ENCODE peak calls at places on chromosome 2, in eight cellular contexts. One of them, this sample, is unnamed.

GRCh38 chr2:10022886-10023662 is 20.3 kb upstream of the KLF11 start:
- DNase-seq in globus pallidus: no peak
- DNase-seq in naive thymus-derived CD8-positive, alpha-beta T cell: no peak
- DNase-seq in SW480: no peak
- DNase-seq in HCEC 1CT: no peak
- DNase-seq in astrocyte of the spinal cord: no peak
- DNase-seq in left ventricle myocardium inferior: no peak
- DNase-seq in fibroblast of lung: no peak
- DNase-seq in this sample: no peak

GRCh38 chr2:64538764-64539433 is 14.8 kb downstream of the AFTPH start:
- DNase-seq in naive thymus-derived CD8-positive, alpha-beta T cell: no peak
- DNase-seq in left ventricle myocardium inferior: no peak
- DNase-seq in globus pallidus: no peak
- DNase-seq in HCEC 1CT: peak
- DNase-seq in SW480: no peak
- DNase-seq in astrocyte of the spinal cord: no peak
- DNase-seq in fibroblast of lung: no peak
- DNase-seq in this sample: no peak

GRCh38 chr2:10338242-10339188 is 35.8 kb downstream of the HPCAL1 start:
- DNase-seq in left ventricle myocardium inferior: no peak
- DNase-seq in HCEC 1CT: no peak
- DNase-seq in astrocyte of the spinal cord: no peak
- DNase-seq in SW480: no peak
- DNase-seq in globus pallidus: no peak
- DNase-seq in fibroblast of lung: no peak
- DNase-seq in naive thymus-derived CD8-positive, alpha-beta T cell: no peak
- DNase-seq in this sample: no peak

GRCh38 chr2:25595393-25595792 is 78.0 kb downstream of the DTNB start:
- DNase-seq in naive thymus-derived CD8-positive, alpha-beta T cell: no peak
- DNase-seq in fibroblast of lung: no peak
- DNase-seq in SW480: no peak
- DNase-seq in astrocyte of the spinal cord: no peak
- DNase-seq in globus pallidus: peak
- DNase-seq in left ventricle myocardium inferior: no peak
- DNase-seq in HCEC 1CT: no peak
- DNase-seq in this sample: no peak

GRCh38 chr2:232525796-232526195 is at the start of gene CHRND:
- DNase-seq in naive thymus-derived CD8-positive, alpha-beta T cell: no peak
- DNase-seq in SW480: peak
- DNase-seq in fibroblast of lung: no peak
- DNase-seq in astrocyte of the spinal cord: no peak
- DNase-seq in globus pallidus: peak
- DNase-seq in left ventricle myocardium inferior: peak
- DNase-seq in HCEC 1CT: no peak
- DNase-seq in this sample: no peak

GRCh38 chr2:17877811-17878221 is 651 bp upstream of the KCNS3 start:
- DNase-seq in left ventricle myocardium inferior: no peak
- DNase-seq in fibroblast of lung: no peak
- DNase-seq in HCEC 1CT: no peak
- DNase-seq in astrocyte of the spinal cord: peak
- DNase-seq in globus pallidus: no peak
- DNase-seq in naive thymus-derived CD8-positive, alpha-beta T cell: no peak
- DNase-seq in SW480: no peak
- DNase-seq in this sample: no peak

GRCh38 chr2:86079981-86080911 is 25.4 kb downstream of the POLR1A start:
- DNase-seq in naive thymus-derived CD8-positive, alpha-beta T cell: peak
- DNase-seq in left ventricle myocardium inferior: peak
- DNase-seq in globus pallidus: peak
- DNase-seq in SW480: peak
- DNase-seq in astrocyte of the spinal cord: peak
- DNase-seq in HCEC 1CT: peak
- DNase-seq in fibroblast of lung: peak
- DNase-seq in this sample: peak

GRCh38 chr2:42794271-42795046 is 2.1 kb upstream of the HAAO start:
- DNase-seq in globus pallidus: no peak
- DNase-seq in astrocyte of the spinal cord: no peak
- DNase-seq in HCEC 1CT: no peak
- DNase-seq in SW480: peak
- DNase-seq in left ventricle myocardium inferior: no peak
- DNase-seq in fibroblast of lung: peak
- DNase-seq in naive thymus-derived CD8-positive, alpha-beta T cell: no peak
- DNase-seq in this sample: no peak

GRCh38 chr2:25381502-25381901 is 39.8 kb upstream of the DNMT3A start:
- DNase-seq in SW480: no peak
- DNase-seq in HCEC 1CT: no peak
- DNase-seq in fibroblast of lung: no peak
- DNase-seq in astrocyte of the spinal cord: no peak
- DNase-seq in left ventricle myocardium inferior: no peak
- DNase-seq in globus pallidus: no peak
- DNase-seq in naive thymus-derived CD8-positive, alpha-beta T cell: no peak
- DNase-seq in this sample: peak

GRCh38 chr2:179812501-179812900 is 48.9 kb downstream of the ZNF385B start:
- DNase-seq in naive thymus-derived CD8-positive, alpha-beta T cell: no peak
- DNase-seq in SW480: no peak
- DNase-seq in fibroblast of lung: peak
- DNase-seq in astrocyte of the spinal cord: no peak
- DNase-seq in left ventricle myocardium inferior: no peak
- DNase-seq in HCEC 1CT: peak
- DNase-seq in globus pallidus: no peak
- DNase-seq in this sample: no peak

GRCh38 chr2:122136071-122136470 is 380.6 kb downstream of the TSN start:
- DNase-seq in naive thymus-derived CD8-positive, alpha-beta T cell: peak
- DNase-seq in SW480: peak
- DNase-seq in fibroblast of lung: no peak
- DNase-seq in astrocyte of the spinal cord: no peak
- DNase-seq in globus pallidus: no peak
- DNase-seq in left ventricle myocardium inferior: no peak
- DNase-seq in HCEC 1CT: no peak
- DNase-seq in this sample: no peak

GRCh38 chr2:14634885-14635871 is 2.7 kb downstream of the LRATD1 start:
- DNase-seq in SW480: peak
- DNase-seq in HCEC 1CT: peak
- DNase-seq in globus pallidus: peak
- DNase-seq in fibroblast of lung: peak
- DNase-seq in astrocyte of the spinal cord: peak
- DNase-seq in left ventricle myocardium inferior: peak
- DNase-seq in naive thymus-derived CD8-positive, alpha-beta T cell: no peak
- DNase-seq in this sample: peak

GRCh38 chr2:112891333-112891950 is 19.5 kb upstream of the IL37 start:
- DNase-seq in left ventricle myocardium inferior: no peak
- DNase-seq in fibroblast of lung: no peak
- DNase-seq in astrocyte of the spinal cord: no peak
- DNase-seq in globus pallidus: no peak
- DNase-seq in SW480: peak
- DNase-seq in naive thymus-derived CD8-positive, alpha-beta T cell: no peak
- DNase-seq in HCEC 1CT: no peak
- DNase-seq in this sample: no peak

GRCh38 chr2:109243526-109244425 is 114.8 kb downstream of the SH3RF3 start:
- DNase-seq in globus pallidus: no peak
- DNase-seq in naive thymus-derived CD8-positive, alpha-beta T cell: no peak
- DNase-seq in SW480: no peak
- DNase-seq in fibroblast of lung: no peak
- DNase-seq in left ventricle myocardium inferior: no peak
- DNase-seq in astrocyte of the spinal cord: no peak
- DNase-seq in HCEC 1CT: no peak
- DNase-seq in this sample: no peak

GRCh38 chr2:67159929-67160328 is 237.2 kb upstream of the ETAA1 start:
- DNase-seq in SW480: no peak
- DNase-seq in HCEC 1CT: peak
- DNase-seq in fibroblast of lung: no peak
- DNase-seq in globus pallidus: no peak
- DNase-seq in astrocyte of the spinal cord: no peak
- DNase-seq in naive thymus-derived CD8-positive, alpha-beta T cell: no peak
- DNase-seq in left ventricle myocardium inferior: no peak
- DNase-seq in this sample: no peak

GRCh38 chr2:2719781-2720180 is 388.7 kb upstream of the MYT1L start:
- DNase-seq in SW480: no peak
- DNase-seq in astrocyte of the spinal cord: no peak
- DNase-seq in naive thymus-derived CD8-positive, alpha-beta T cell: no peak
- DNase-seq in globus pallidus: no peak
- DNase-seq in fibroblast of lung: no peak
- DNase-seq in HCEC 1CT: no peak
- DNase-seq in left ventricle myocardium inferior: no peak
- DNase-seq in this sample: no peak

GRCh38 chr2:224389317-224389716 is 12.6 kb downstream of the FAM124B start:
- DNase-seq in HCEC 1CT: no peak
- DNase-seq in left ventricle myocardium inferior: no peak
- DNase-seq in SW480: no peak
- DNase-seq in globus pallidus: no peak
- DNase-seq in astrocyte of the spinal cord: no peak
- DNase-seq in fibroblast of lung: no peak
- DNase-seq in naive thymus-derived CD8-positive, alpha-beta T cell: no peak
- DNase-seq in this sample: no peak

GRCh38 chr2:101038455-101039255 is 36.6 kb downstream of the RPL31 start:
- DNase-seq in astrocyte of the spinal cord: no peak
- DNase-seq in globus pallidus: no peak
- DNase-seq in SW480: peak
- DNase-seq in left ventricle myocardium inferior: no peak
- DNase-seq in HCEC 1CT: no peak
- DNase-seq in fibroblast of lung: peak
- DNase-seq in naive thymus-derived CD8-positive, alpha-beta T cell: no peak
- DNase-seq in this sample: no peak

GRCh38 chr2:229268626-229269025 is 2.5 kb downstream of the PID1 start:
- DNase-seq in naive thymus-derived CD8-positive, alpha-beta T cell: no peak
- DNase-seq in astrocyte of the spinal cord: no peak
- DNase-seq in HCEC 1CT: peak
- DNase-seq in left ventricle myocardium inferior: no peak
- DNase-seq in globus pallidus: no peak
- DNase-seq in SW480: no peak
- DNase-seq in fibroblast of lung: peak
- DNase-seq in this sample: no peak

GRCh38 chr2:96153991-96154431 is 8.8 kb upstream of the DUSP2 start:
- DNase-seq in HCEC 1CT: no peak
- DNase-seq in SW480: no peak
- DNase-seq in globus pallidus: no peak
- DNase-seq in astrocyte of the spinal cord: no peak
- DNase-seq in naive thymus-derived CD8-positive, alpha-beta T cell: no peak
- DNase-seq in left ventricle myocardium inferior: no peak
- DNase-seq in fibroblast of lung: no peak
- DNase-seq in this sample: peak

GRCh38 chr2:157592983-157593382 is 35.7 kb downstream of the ACVR1C start:
- DNase-seq in astrocyte of the spinal cord: peak
- DNase-seq in naive thymus-derived CD8-positive, alpha-beta T cell: no peak
- DNase-seq in left ventricle myocardium inferior: no peak
- DNase-seq in fibroblast of lung: peak
- DNase-seq in globus pallidus: peak
- DNase-seq in HCEC 1CT: peak
- DNase-seq in SW480: peak
- DNase-seq in this sample: no peak

GRCh38 chr2:208025814-208026184 is 472 bp upstream of the PLEKHM3 start:
- DNase-seq in left ventricle myocardium inferior: no peak
- DNase-seq in fibroblast of lung: no peak
- DNase-seq in astrocyte of the spinal cord: no peak
- DNase-seq in naive thymus-derived CD8-positive, alpha-beta T cell: peak
- DNase-seq in globus pallidus: no peak
- DNase-seq in HCEC 1CT: no peak
- DNase-seq in SW480: no peak
- DNase-seq in this sample: no peak

GRCh38 chr2:191677091-191677645 is 768 bp upstream of the NABP1 start:
- DNase-seq in HCEC 1CT: peak
- DNase-seq in fibroblast of lung: peak
- DNase-seq in astrocyte of the spinal cord: peak
- DNase-seq in naive thymus-derived CD8-positive, alpha-beta T cell: no peak
- DNase-seq in globus pallidus: no peak
- DNase-seq in SW480: peak
- DNase-seq in left ventricle myocardium inferior: no peak
- DNase-seq in this sample: no peak

GRCh38 chr2:17083902-17084301 is 418.3 kb upstream of the CYRIA start:
- DNase-seq in left ventricle myocardium inferior: no peak
- DNase-seq in globus pallidus: no peak
- DNase-seq in fibroblast of lung: peak
- DNase-seq in SW480: peak
- DNase-seq in astrocyte of the spinal cord: peak
- DNase-seq in HCEC 1CT: peak
- DNase-seq in naive thymus-derived CD8-positive, alpha-beta T cell: no peak
- DNase-seq in this sample: no peak

GRCh38 chr2:104052341-104052740 is 801.6 kb upstream of the POU3F3 start:
- DNase-seq in left ventricle myocardium inferior: no peak
- DNase-seq in naive thymus-derived CD8-positive, alpha-beta T cell: no peak
- DNase-seq in fibroblast of lung: no peak
- DNase-seq in astrocyte of the spinal cord: no peak
- DNase-seq in globus pallidus: no peak
- DNase-seq in HCEC 1CT: no peak
- DNase-seq in SW480: no peak
- DNase-seq in this sample: no peak

GRCh38 chr2:103667335-103667884 is 905.6 kb downstream of the TMEM182 start:
- DNase-seq in astrocyte of the spinal cord: peak
- DNase-seq in left ventricle myocardium inferior: no peak
- DNase-seq in globus pallidus: no peak
- DNase-seq in SW480: no peak
- DNase-seq in fibroblast of lung: no peak
- DNase-seq in naive thymus-derived CD8-positive, alpha-beta T cell: no peak
- DNase-seq in HCEC 1CT: no peak
- DNase-seq in this sample: no peak

GRCh38 chr2:98607741-98608117 is 583 bp downstream of the COA5 start:
- DNase-seq in naive thymus-derived CD8-positive, alpha-beta T cell: no peak
- DNase-seq in astrocyte of the spinal cord: peak
- DNase-seq in HCEC 1CT: no peak
- DNase-seq in globus pallidus: no peak
- DNase-seq in left ventricle myocardium inferior: no peak
- DNase-seq in SW480: no peak
- DNase-seq in fibroblast of lung: peak
- DNase-seq in this sample: no peak

GRCh38 chr2:167964650-167965404 is 282.6 kb downstream of the STK39 start:
- DNase-seq in left ventricle myocardium inferior: no peak
- DNase-seq in globus pallidus: peak
- DNase-seq in fibroblast of lung: peak
- DNase-seq in astrocyte of the spinal cord: peak
- DNase-seq in SW480: peak
- DNase-seq in HCEC 1CT: no peak
- DNase-seq in naive thymus-derived CD8-positive, alpha-beta T cell: no peak
- DNase-seq in this sample: no peak

GRCh38 chr2:100954044-100954420 is 48.1 kb upstream of the RPL31 start:
- DNase-seq in globus pallidus: no peak
- DNase-seq in astrocyte of the spinal cord: no peak
- DNase-seq in left ventricle myocardium inferior: no peak
- DNase-seq in HCEC 1CT: no peak
- DNase-seq in SW480: no peak
- DNase-seq in naive thymus-derived CD8-positive, alpha-beta T cell: no peak
- DNase-seq in fibroblast of lung: no peak
- DNase-seq in this sample: no peak

GRCh38 chr2:30684996-30685395 is 122.2 kb downstream of the CAPN13 start:
- DNase-seq in naive thymus-derived CD8-positive, alpha-beta T cell: no peak
- DNase-seq in fibroblast of lung: no peak
- DNase-seq in left ventricle myocardium inferior: no peak
- DNase-seq in globus pallidus: no peak
- DNase-seq in SW480: no peak
- DNase-seq in HCEC 1CT: no peak
- DNase-seq in astrocyte of the spinal cord: no peak
- DNase-seq in this sample: no peak